ENCODE peak calls at places on chromosomes 4 and X, in seven cellular contexts. D is activated T-helper 9 cell treated with anti-CD3 and anti-CD28 coated beads, Interleukin-2, amount 50 U/mL, for 16 hours; U is activated CD8-positive, alpha-beta memory T cell treated with anti-CD3 and anti-CD28 coated beads for 48 hours; A is AG04449; W is HT-29; C is HL-60; X is RPMI8226. K is an unnamed sample.

GRCh38 chrX:115679460-115679859 is 118.5 kb downstream of the PLS3 start:
- DNase-seq in D (no peak), U (no peak), A (no peak), W (peak; percentile 43), C (no peak), X (peak; percentile 9), K (peak; percentile 58)

GRCh38 chr4:54539500-54540029 is 118.2 kb upstream of the KIT start:
- DNase-seq in D (no peak), U (no peak), A (no peak), W (peak; percentile 38), C (peak; percentile 26), X (peak; percentile 81), K (peak; percentile 10)

GRCh38 chr4:67288964-67289363 is 256.3 kb downstream of the CENPC start:
- DNase-seq in D (no peak), U (no peak), A (no peak), W (peak; percentile 63), C (peak; percentile 68), X (peak; percentile 16), K (peak; percentile 64)

GRCh38 chrX:143754183-143754582 is 33.6 kb upstream of the SPANXN2 start:
- DNase-seq in D (no peak), U (no peak), A (no peak), W (no peak), C (no peak), X (no peak), K (no peak)

GRCh38 chr4:2812985-2813384 is 20.1 kb downstream of the SH3BP2 start:
- DNase-seq in D (no peak), U (no peak), A (no peak), W (no peak), C (no peak), X (peak; percentile 10), K (peak; percentile 7)

GRCh38 chrX:112832481-112833095 is 8.0 kb downstream of the AMOT start:
- DNase-seq in D (no peak), U (no peak), A (no peak), W (peak; percentile 61), C (no peak), X (peak; percentile 72), K (no peak)

GRCh38 chr4:6763330-6763851 is 19.1 kb upstream of the KIAA0232 start:
- DNase-seq in D (no peak), U (no peak), A (no peak), W (peak; percentile 38), C (peak; percentile 37), X (peak; percentile 36), K (peak; percentile 29)

GRCh38 chr4:182429896-182430295 is 186.7 kb downstream of the TENM3 start:
- DNase-seq in D (no peak), U (no peak), A (no peak), W (no peak), C (no peak), X (no peak), K (no peak)

GRCh38 chrX:23959781-23960180 is 52.0 kb downstream of the CXorf58 start:
- DNase-seq in D (no peak), U (no peak), A (no peak), W (no peak), C (peak; percentile 86), X (no peak), K (no peak)

GRCh38 chrX:13520441-13520840 is 49.0 kb upstream of the EGFL6 start:
- DNase-seq in D (no peak), U (no peak), A (no peak), W (no peak), C (no peak), X (no peak), K (no peak)

GRCh38 chr4:6716018-6716911 is at the start of gene BLOC1S4:
- DNase-seq in D (peak; percentile 82), U (peak; percentile 61), A (no peak), W (peak; percentile 90), C (peak; percentile 88), X (peak; percentile 91), K (peak; percentile 86)

GRCh38 chrX:27680726-27681125 is 90.6 kb downstream of the DCAF8L2 start:
- DNase-seq in D (no peak), U (no peak), A (no peak), W (no peak), C (no peak), X (no peak), K (no peak)

GRCh38 chr4:108272046-108272445 is 103.3 kb upstream of the LEF1 start:
- DNase-seq in D (no peak), U (no peak), A (no peak), W (no peak), C (no peak), X (no peak), K (no peak)

GRCh38 chrX:11611161-11611560 is 54.6 kb downstream of the ARHGAP6 start:
- DNase-seq in D (no peak), U (no peak), A (no peak), W (no peak), C (no peak), X (no peak), K (no peak)

GRCh38 chr4:121070696-121071639 is 1.4 kb downstream of the NDNF start:
- DNase-seq in D (no peak), U (no peak), A (no peak), W (peak; percentile 22), C (peak; percentile 35), X (peak; percentile 49), K (peak; percentile 34)

GRCh38 chrX:44071070-44071645 is 98.0 kb upstream of the NDP start:
- DNase-seq in D (no peak), U (no peak), A (no peak), W (no peak), C (no peak), X (no peak), K (no peak)

GRCh38 chr4:85419103-85419502 is 55.8 kb upstream of the ARHGAP24 start:
- DNase-seq in D (no peak), U (no peak), A (no peak), W (no peak), C (no peak), X (no peak), K (no peak)

GRCh38 chrX:23223169-23223568 is 111.5 kb upstream of the PTCHD1 start:
- DNase-seq in D (no peak), U (no peak), A (no peak), W (no peak), C (no peak), X (no peak), K (no peak)

GRCh38 chr4:91754716-91755115 is 549.0 kb upstream of the GRID2 start:
- DNase-seq in D (no peak), U (no peak), A (no peak), W (no peak), C (no peak), X (no peak), K (no peak)

GRCh38 chr4:165199286-165199685 is 8.1 kb upstream of the KLHL2 start:
- DNase-seq in D (no peak), U (no peak), A (no peak), W (no peak), C (no peak), X (no peak), K (no peak)

GRCh38 chrX:53930513-53931380 is 113.5 kb downstream of the PHF8 start:
- DNase-seq in D (no peak), U (no peak), A (no peak), W (no peak), C (no peak), X (no peak), K (peak; percentile 27)

GRCh38 chrX:48695925-48696300 is 621 bp upstream of the SUV39H1 start:
- DNase-seq in D (no peak), U (no peak), A (no peak), W (no peak), C (no peak), X (no peak), K (no peak)

GRCh38 chr4:118033148-118034060 is 882 bp upstream of the NDST3 start:
- DNase-seq in D (no peak), U (no peak), A (no peak), W (no peak), C (peak; percentile 31), X (peak; percentile 7), K (peak; percentile 40)

GRCh38 chr4:180058731-180059215 is 2184.4 kb upstream of the TENM3 start:
- DNase-seq in D (no peak), U (no peak), A (no peak), W (no peak), C (peak; percentile 49), X (peak; percentile 61), K (peak; percentile 9)

GRCh38 chrX:1384738-1385250 is 7.1 kb downstream of the SLC25A6 start:
- DNase-seq in D (no peak), U (no peak), A (no peak), W (no peak), C (no peak), X (no peak), K (peak; percentile 33)

GRCh38 chr4:187171731-187172339 is 448.2 kb upstream of the FAT1 start:
- DNase-seq in D (no peak), U (no peak), A (peak; percentile 59), W (no peak), C (no peak), X (no peak), K (no peak)

K was measured in SK-MEL-5.